ENCODE peak calls at places on chromosomes 11 and 22, in nine cellular contexts. T is head of caudate nucleus; N is MM.1S; W is activated naive CD4-positive, alpha-beta T cell treated with Interleukin-2 at 50 U/mL for 16 hours; P is kidney glomerular epithelial cell; J is kidney epithelial cell; F is tibial artery; V is NAMALWA; K is stimulated activated CD4-positive, alpha-beta T cell treated with anti-CD3 and anti-CD28 coated beads, Interleukin-2, amount 100 ng/mL, for 48 hours. O is an unnamed sample.
A peak's percentile ranks its signal among the peaks of the same experiment; 100 is the strongest.

GRCh38 chr11:67584205-67584880 is 731 bp downstream of the GSTP1 start:
- DNase-seq in T (peak; percentile 62), N (peak; percentile 39), W (peak; percentile 39), P (no peak), J (no peak), F (peak; percentile 92), V (no peak), K (no peak), O (peak; percentile 35)

GRCh38 chr11:72328366-72329224 is 84.6 kb upstream of the PHOX2A start:
- DNase-seq in T (no peak), N (no peak), W (no peak), P (no peak), J (no peak), F (no peak), V (no peak), K (no peak), O (no peak)

GRCh38 chr22:48486163-48486957 is 1341.3 kb downstream of the BRD1 start:
- DNase-seq in T (no peak), N (no peak), W (no peak), P (no peak), J (no peak), F (peak; percentile 43), V (no peak), K (no peak), O (no peak)

GRCh38 chr22:50169181-50169759 is 1.3 kb upstream of the PANX2 start:
- DNase-seq in T (no peak), N (no peak), W (no peak), P (no peak), J (no peak), F (no peak), V (no peak), K (no peak), O (no peak)

GRCh38 chr11:7098235-7098832 is 9.5 kb downstream of the RBMXL2 start:
- DNase-seq in T (peak; percentile 46), N (peak; percentile 71), W (no peak), P (peak; percentile 57), J (peak; percentile 1), F (no peak), V (peak; percentile 83), K (no peak), O (peak; percentile 8)

GRCh38 chr11:112503410-112503809 is 242.8 kb upstream of the PLET1 start:
- DNase-seq in T (no peak), N (no peak), W (no peak), P (no peak), J (no peak), F (no peak), V (no peak), K (no peak), O (no peak)

GRCh38 chr11:81174646-81175330 is 1558.9 kb downstream of the FAM181B start:
- DNase-seq in T (peak; percentile 34), N (no peak), W (no peak), P (no peak), J (no peak), F (no peak), V (no peak), K (no peak), O (no peak)

GRCh38 chr11:117426297-117426685 is 98.6 kb downstream of the CEP164 start:
- DNase-seq in T (peak; percentile 85), N (peak; percentile 56), W (peak; percentile 73), P (peak; percentile 42), J (no peak), F (peak; percentile 69), V (peak; percentile 69), K (peak; percentile 82), O (peak; percentile 50)

GRCh38 chr11:101553891-101554292 is 29.9 kb downstream of the TRPC6 start:
- DNase-seq in T (no peak), N (peak; percentile 56), W (no peak), P (no peak), J (no peak), F (no peak), V (peak; percentile 61), K (no peak), O (no peak)

GRCh38 chr11:777288-778255 is at the start of gene GATD1:
- DNase-seq in T (peak; percentile 94), N (peak; percentile 93), W (peak; percentile 95), P (peak; percentile 81), J (no peak), F (peak; percentile 94), V (peak; percentile 90), K (peak; percentile 95), O (peak; percentile 91)

GRCh38 chr22:26169312-26170111 is at the start of gene SEZ6L:
- DNase-seq in T (peak; percentile 53), N (no peak), W (no peak), P (no peak), J (no peak), F (peak; percentile 60), V (no peak), K (no peak), O (peak; percentile 14)

GRCh38 chr22:46626911-46627805 is 7.0 kb downstream of the GRAMD4 start:
- DNase-seq in T (no peak), N (no peak), W (no peak), P (no peak), J (no peak), F (peak; percentile 59), V (no peak), K (no peak), O (no peak)

GRCh38 chr22:49914256-49914655 is 4.0 kb downstream of the ALG12 start:
- DNase-seq in T (no peak), N (no peak), W (no peak), P (no peak), J (no peak), F (no peak), V (no peak), K (no peak), O (no peak)

GRCh38 chr11:105144887-105145286 is 5.3 kb upstream of the CARD18 start:
- DNase-seq in T (no peak), N (no peak), W (no peak), P (peak; percentile 27), J (peak; percentile 4), F (no peak), V (no peak), K (no peak), O (no peak)

GRCh38 chr11:72223615-72224586 is 666 bp upstream of the INPPL1 start:
- DNase-seq in T (peak; percentile 56), N (peak; percentile 58), W (peak; percentile 68), P (no peak), J (no peak), F (peak; percentile 88), V (peak; percentile 63), K (peak; percentile 57), O (peak; percentile 65)

GRCh38 chr11:58075781-58076180 is 45.0 kb downstream of the OR6Q1 start:
- DNase-seq in T (no peak), N (no peak), W (no peak), P (peak; percentile 77), J (no peak), F (no peak), V (no peak), K (no peak), O (no peak)

GRCh38 chr11:119863811-119864601 is 135.0 kb upstream of the NECTIN1 start:
- DNase-seq in T (no peak), N (no peak), W (no peak), P (no peak), J (no peak), F (no peak), V (no peak), K (no peak), O (no peak)

GRCh38 chr22:29758068-29758622 is 8.7 kb downstream of the ZMAT5 start:
- DNase-seq in T (no peak), N (no peak), W (no peak), P (no peak), J (no peak), F (no peak), V (no peak), K (no peak), O (no peak)

GRCh38 chr11:126308271-126308671 is 4.4 kb downstream of the DCPS start:
- DNase-seq in T (peak; percentile 63), N (no peak), W (no peak), P (no peak), J (no peak), F (no peak), V (no peak), K (no peak), O (no peak)

GRCh38 chr11:118679483-118679882 is at the start of gene TREH:
- DNase-seq in T (no peak), N (no peak), W (no peak), P (no peak), J (no peak), F (peak; percentile 55), V (no peak), K (no peak), O (no peak)

GRCh38 chr22:37777122-37777687 is 30.5 kb upstream of the GCAT start:
- DNase-seq in T (peak; percentile 8), N (peak; percentile 66), W (no peak), P (peak; percentile 87), J (peak; percentile 92), F (peak; percentile 75), V (no peak), K (no peak), O (peak; percentile 27)

GRCh38 chr11:465896-466538 is 15.9 kb downstream of the PTDSS2 start:
- DNase-seq in T (no peak), N (no peak), W (no peak), P (no peak), J (no peak), F (no peak), V (no peak), K (no peak), O (no peak)

GRCh38 chr11:88158081-88158480 is 17.2 kb downstream of the RAB38 start:
- DNase-seq in T (no peak), N (no peak), W (no peak), P (no peak), J (no peak), F (no peak), V (no peak), K (no peak), O (no peak)

GRCh38 chr22:32480238-32480637 is 5.6 kb downstream of the FBXO7 start:
- DNase-seq in T (no peak), N (no peak), W (peak; percentile 13), P (no peak), J (no peak), F (no peak), V (no peak), K (peak; percentile 13), O (no peak)

GRCh38 chr22:40637181-40638150 is 947 bp upstream of the MRTFA start:
- DNase-seq in T (peak; percentile 33), N (peak; percentile 44), W (peak; percentile 68), P (no peak), J (no peak), F (peak; percentile 75), V (peak; percentile 61), K (peak; percentile 61), O (no peak)

GRCh38 chr11:130964393-130964792 is 48.1 kb upstream of the SNX19 start:
- DNase-seq in T (no peak), N (no peak), W (no peak), P (no peak), J (no peak), F (no peak), V (no peak), K (no peak), O (no peak)

GRCh38 chr22:48568736-48569330 is 1258.8 kb downstream of the BRD1 start:
- DNase-seq in T (peak; percentile 84), N (no peak), W (no peak), P (no peak), J (no peak), F (no peak), V (no peak), K (no peak), O (no peak)

GRCh38 chr11:73185680-73186293 is 32.3 kb upstream of the P2RY2 start:
- DNase-seq in T (no peak), N (no peak), W (no peak), P (peak; percentile 23), J (no peak), F (peak; percentile 91), V (no peak), K (no peak), O (no peak)